ENCODE peak calls at places on chromosomes 5 and 9, in five cellular contexts. K is kidney epithelial cell, C is uterus, Z is body of pancreas, D is WERI-Rb-1. L is an unnamed sample.
A peak's percentile ranks its signal among the peaks of the same experiment; 100 is the strongest.

GRCh38 chr5:93192107-93192506 is 388.9 kb downstream of the NR2F1-AS1 start:
- DNase-seq in K (peak; percentile 92), C (no peak), Z (no peak), D (no peak), L (no peak)

GRCh38 chr5:128534729-128535128 is 3.3 kb downstream of the FBN2 start:
- DNase-seq in K (no peak), C (no peak), Z (no peak), D (no peak), L (peak; percentile 71)

GRCh38 chr9:135513351-135513846 is 7.8 kb upstream of the LCN1 start:
- DNase-seq in K (no peak), C (no peak), Z (no peak), D (no peak), L (no peak)

GRCh38 chr9:90058364-90058763 is 453.6 kb downstream of the GADD45G start:
- DNase-seq in K (no peak), C (no peak), Z (no peak), D (no peak), L (no peak)

GRCh38 chr9:79524266-79524665 is 47.5 kb upstream of the TLE4 start:
- DNase-seq in K (no peak), C (no peak), Z (no peak), D (no peak), L (no peak)

GRCh38 chr5:32712463-32713395 is 1.6 kb downstream of the NPR3 start:
- DNase-seq in K (no peak), C (no peak), Z (no peak), D (no peak), L (peak; percentile 23)

GRCh38 chr9:101029300-101030021 is 934 bp downstream of the PLPPR1 start:
- DNase-seq in K (no peak), C (no peak), Z (no peak), D (peak; percentile 37), L (no peak)

GRCh38 chr5:172322028-172322965 is 38.7 kb upstream of the UBTD2 start:
- DNase-seq in K (peak; percentile 39), C (no peak), Z (peak; percentile 44), D (no peak), L (no peak)

GRCh38 chr5:158991391-158991790 is 108.3 kb downstream of the EBF1 start:
- DNase-seq in K (no peak), C (no peak), Z (no peak), D (no peak), L (no peak)

GRCh38 chr5:43677241-43677640 is 74.3 kb downstream of the NNT start:
- DNase-seq in K (no peak), C (no peak), Z (no peak), D (no peak), L (no peak)

GRCh38 chr5:120942551-120942950 is 478.5 kb downstream of the PRR16 start:
- DNase-seq in K (no peak), C (no peak), Z (no peak), D (no peak), L (no peak)

DNA sequence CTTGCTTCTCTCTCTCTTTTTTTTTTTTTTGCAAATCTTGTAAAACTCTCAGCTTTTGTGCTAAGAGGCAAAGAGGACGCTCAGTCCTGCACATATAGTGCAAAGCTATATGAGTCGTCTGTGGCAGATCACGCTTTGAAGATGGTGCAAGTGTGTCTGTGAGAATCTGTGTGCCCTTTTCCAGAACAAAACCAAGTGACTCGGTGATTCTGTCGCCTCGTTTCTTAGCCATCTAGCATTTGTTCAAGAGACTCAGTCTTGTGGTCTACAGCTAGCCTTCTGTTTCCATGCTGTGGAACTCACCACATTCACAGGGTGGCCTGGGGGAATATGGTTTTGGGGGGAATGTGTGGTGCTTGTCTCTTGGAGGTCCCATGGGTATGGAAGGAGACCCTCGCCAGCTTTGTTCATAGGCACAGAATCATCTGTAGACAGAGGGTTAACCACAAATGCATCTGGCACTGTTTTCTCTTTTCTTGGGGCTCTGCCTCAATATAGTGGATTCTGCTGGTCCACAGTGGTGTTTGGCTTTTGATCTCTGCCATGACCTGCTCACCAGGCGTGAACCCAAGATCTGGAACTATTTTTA is 82.1 kb downstream of the C9orf152 start:
- DNase-seq in K (no peak), C (no peak), Z (no peak), D (no peak), L (no peak)
- H3K4me3 ChIP-seq in K (no peak overlapping the region), C (peak overlapping the region; percentile 16), Z (no peak overlapping the region), D (no peak overlapping the region), L (no peak overlapping the region)

DNA sequence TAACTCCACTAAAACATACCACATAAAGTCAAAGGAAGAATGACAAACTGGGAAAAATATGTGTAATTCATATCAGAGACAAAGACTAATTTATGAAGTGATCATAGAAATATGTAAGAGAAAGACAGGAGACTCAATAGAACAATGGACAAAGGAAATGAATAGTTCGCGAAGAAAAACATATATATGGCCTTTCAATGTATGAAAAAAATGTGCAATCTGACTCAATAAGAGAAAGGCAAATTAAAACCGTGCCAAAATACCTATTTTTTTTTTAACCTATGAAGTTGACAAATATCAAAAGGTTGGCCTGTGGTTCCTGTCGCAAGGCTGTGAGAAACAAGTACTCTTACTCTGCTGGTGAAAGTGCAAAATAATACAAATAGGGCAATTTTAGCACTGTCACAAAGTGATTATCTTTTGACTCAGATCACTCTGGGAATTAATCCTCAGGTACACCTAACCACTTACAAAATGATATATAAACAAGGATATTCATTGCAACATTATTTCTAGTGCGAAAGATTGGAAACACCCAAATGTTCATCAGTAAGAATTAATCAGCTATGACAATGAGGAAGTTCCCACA is 3.7 kb downstream of the C9 start:
- DNase-seq in K (no peak), C (no peak), Z (no peak), D (no peak), L (no peak)
- H3K4me3 ChIP-seq in K (no peak overlapping the region), C (no peak overlapping the region), Z (no peak overlapping the region), D (no peak overlapping the region), L (no peak overlapping the region)

GRCh38 chr5:149641600-149641999 is 60.3 kb downstream of the ARHGEF37 start:
- DNase-seq in K (no peak), C (no peak), Z (no peak), D (no peak), L (no peak)
- H3K4me3 ChIP-seq in K (no peak overlapping the region), C (peak overlapping the region; percentile 21), Z (no peak overlapping the region), D (no peak overlapping the region), L (no peak overlapping the region)

DNA sequence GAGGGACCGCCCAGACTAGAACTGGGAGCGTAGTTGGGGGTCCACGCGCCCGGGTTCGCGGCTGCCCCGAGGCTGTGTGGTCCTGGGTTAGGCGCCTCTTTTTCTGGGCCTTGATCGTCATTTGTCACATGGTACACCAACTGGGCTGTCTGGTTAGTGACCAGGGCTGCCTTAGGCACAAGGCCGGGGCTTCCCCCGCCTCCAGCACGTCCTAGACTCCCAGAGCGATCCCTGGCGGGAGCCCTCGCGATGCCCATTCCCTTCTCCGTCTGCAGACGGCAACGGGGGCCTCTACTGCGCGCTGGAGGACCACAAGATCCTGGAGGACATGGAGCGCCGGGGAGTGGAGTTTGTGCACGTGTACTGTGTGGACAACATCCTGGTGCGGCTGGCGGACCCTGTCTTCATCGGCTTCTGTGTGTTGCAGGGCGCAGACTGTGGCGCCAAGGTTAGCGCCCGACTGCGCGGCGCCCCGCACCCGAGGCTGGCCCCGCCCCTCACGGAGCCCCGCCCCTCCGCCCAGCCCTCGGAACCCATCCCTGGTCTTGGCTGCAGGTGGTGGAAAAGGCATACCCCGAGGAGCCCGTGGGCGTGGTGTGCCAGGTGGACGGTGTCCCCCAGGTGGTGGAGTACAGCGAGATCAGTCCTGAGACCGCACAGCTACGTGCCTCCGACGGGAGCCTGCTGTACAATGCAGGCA is 1.5 kb downstream of the UAP1L1 start:
- DNase-seq in K (no peak), C (no peak), Z (no peak), D (no peak), L (no peak)
- H3K4me3 ChIP-seq in K (peak overlapping the region; percentile 68), C (no peak overlapping the region), Z (no peak overlapping the region), D (no peak overlapping the region), L (no peak overlapping the region)

DNA sequence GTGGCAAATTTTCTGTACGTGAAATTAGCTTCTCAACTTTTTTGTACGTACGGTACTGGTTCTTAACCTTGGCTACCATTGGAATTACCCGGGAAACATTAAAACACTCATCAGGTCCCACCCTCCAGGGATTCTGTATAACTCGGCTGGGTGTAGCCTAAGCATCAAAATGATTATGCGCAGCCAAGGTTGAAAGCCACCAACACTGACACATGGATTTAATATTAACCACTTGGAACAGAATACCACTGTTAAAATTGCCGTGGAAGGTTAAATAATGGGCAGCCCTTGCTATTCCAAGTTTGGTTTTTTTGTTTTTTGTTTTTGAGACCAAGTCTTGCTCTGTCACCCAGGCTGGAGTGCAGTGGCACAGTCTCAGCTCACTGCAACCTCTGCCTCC is 17.5 kb downstream of the DNAJA1 start:
- DNase-seq in K (peak; percentile 9), C (no peak), Z (no peak), D (no peak), L (no peak)
- H3K4me3 ChIP-seq in K (no peak overlapping the region), C (no peak overlapping the region), Z (no peak overlapping the region), D (no peak overlapping the region), L (no peak overlapping the region)